ENCODE peak calls at places on chromosomes 7 and 10, in seven cellular contexts. I is NCI-H146, E is GM12878, K is right cardiac atrium, M is epithelial cell of esophagus, Z is PC-3, T is foreskin fibroblast. C is an unnamed sample.

GRCh38 chr10:130898381-130898780 is 413.1 kb downstream of the TCERG1L start:
- DNase-seq in Z (no peak), T (no peak), K (no peak), E (no peak), M (no peak), I (no peak), C (no peak)

GRCh38 chr10:11741608-11742007 is 574 bp upstream of the ECHDC3 start:
- DNase-seq in K (no peak), I (no peak), M (no peak), E (no peak), T (no peak), Z (no peak), C (no peak)

GRCh38 chr7:150439926-150440325 is 10.5 kb upstream of the GIMAP8 start:
- DNase-seq in T (no peak), I (no peak), M (no peak), E (no peak), Z (no peak), K (no peak), C (no peak)

GRCh38 chr7:95526128-95526738 is 40.5 kb downstream of the ASB4 start:
- DNase-seq in M (no peak), I (no peak), T (no peak), Z (no peak), K (no peak), E (no peak), C (no peak)

GRCh38 chr10:100866575-100867098 is 46.1 kb upstream of the SLF2 start:
- DNase-seq in E (no peak), K (no peak), M (no peak), T (peak), Z (no peak), I (no peak), C (peak)

GRCh38 chr7:54987772-54988171 is 31.0 kb upstream of the EGFR start:
- DNase-seq in I (no peak), Z (peak), E (no peak), K (no peak), T (no peak), M (no peak), C (no peak)

GRCh38 chr10:69434169-69434568 is 17.1 kb upstream of the TSPAN15 start:
- DNase-seq in K (no peak), Z (peak), T (peak), E (no peak), M (no peak), I (no peak), C (no peak)

GRCh38 chr7:29496355-29497020 is 67.1 kb upstream of the PRR15 start:
- DNase-seq in T (no peak), I (peak), Z (no peak), E (no peak), K (no peak), M (no peak), C (no peak)

GRCh38 chr10:125161570-125162139 is 1.3 kb upstream of the CTBP2 start:
- DNase-seq in Z (no peak), M (peak), I (no peak), T (no peak), K (no peak), E (no peak), C (no peak)

GRCh38 chr10:67268146-67268545 is 342.3 kb downstream of the LRRTM3 start:
- DNase-seq in K (no peak), E (no peak), T (no peak), M (no peak), I (no peak), Z (no peak), C (no peak)

C was measured in neural progenitor cell.